ENCODE peak calls at places on chromosomes 16 and 17, in eight cellular contexts. K is psoas muscle, D is RWPE2, T is Caco-2, J is cardiac muscle cell, P is colonic mucosa, M is right atrium auricular region, Z is pancreas. G is an unnamed sample. For H3K4me1, the result is how much of the 10 kb centered on the place peaks cover.

GRCh38 chr17:62741290-62741689 is 66.8 kb downstream of the MARCHF10 start:
- DNase-seq in K (no peak), D (no peak), T (no peak), J (no peak), P (no peak), M (no peak), Z (no peak), G (no peak)

GRCh38 chr17:65182233-65182632 is 45.1 kb downstream of the RGS9 start:
- DNase-seq in K (no peak), D (no peak), T (no peak), J (no peak), P (no peak), M (no peak), Z (no peak), G (no peak)

GRCh38 chr16:31537362-31537921 is 9.7 kb downstream of the AHSP start:
- DNase-seq in K (peak), D (no peak), T (no peak), J (peak), P (no peak), M (no peak), Z (peak), G (peak)

GRCh38 chr16:57570301-57571070 is 28.0 kb downstream of the ADGRG5 start:
- DNase-seq in K (no peak), D (peak), T (no peak), J (no peak), P (no peak), M (peak), Z (no peak), G (no peak)

GRCh38 chr17:43040655-43041054 is 15.6 kb downstream of the RND2 start:
- DNase-seq in K (no peak), D (no peak), T (no peak), J (no peak), P (no peak), M (no peak), Z (no peak), G (no peak)

GRCh38 chr16:83015871-83016270 is 389.1 kb downstream of the CDH13 start:
- DNase-seq in K (no peak), D (no peak), T (no peak), J (no peak), P (no peak), M (no peak), Z (no peak), G (no peak)

GRCh38 chr16:4324871-4325740 is 9.2 kb downstream of the GLIS2 start:
- DNase-seq in K (no peak), D (peak), T (no peak), J (no peak), P (no peak), M (no peak), Z (no peak), G (no peak)

GRCh38 chr17:65183736-65184135 is 46.6 kb downstream of the RGS9 start:
- DNase-seq in K (no peak), D (no peak), T (no peak), J (peak), P (no peak), M (no peak), Z (no peak), G (no peak)

GRCh38 chr16:8848939-8849391 is 19.8 kb downstream of the CARHSP1 start:
- DNase-seq in K (no peak), D (peak), T (no peak), J (peak), P (no peak), M (no peak), Z (no peak), G (no peak)

GRCh38 chr16:75306102-75306762 is 54.8 kb upstream of the BCAR1 start:
- DNase-seq in K (no peak), D (no peak), T (peak), J (no peak), P (peak), M (no peak), Z (peak), G (no peak)

GRCh38 chr16:11229906-11230305 is 26.1 kb downstream of the SOCS1 start:
- DNase-seq in K (no peak), D (no peak), T (no peak), J (no peak), P (peak), M (no peak), Z (no peak), G (no peak)

GRCh38 chr17:58254803-58255202 is 16.4 kb downstream of the LPO start:
- DNase-seq in K (no peak), D (no peak), T (peak), J (no peak), P (no peak), M (peak), Z (no peak), G (no peak)

GRCh38 chr16:57694556-57695377 is at the start of gene DRC7:
- DNase-seq in K (no peak), D (no peak), T (peak), J (peak), P (peak), M (no peak), Z (peak), G (no peak)

GRCh38 chr17:19508327-19508867 is 25.3 kb upstream of the SLC47A1 start:
- DNase-seq in K (peak), D (no peak), T (no peak), J (no peak), P (peak), M (no peak), Z (peak), G (peak)

GRCh38 chr17:38533706-38534497 is 71.8 kb downstream of the SRCIN1 start:
- DNase-seq in K (no peak), D (no peak), T (no peak), J (no peak), P (no peak), M (no peak), Z (no peak), G (no peak)

GRCh38 chr17:73098919-73099318 is 6.4 kb upstream of the SLC39A11 start:
- DNase-seq in K (no peak), D (no peak), T (no peak), J (no peak), P (no peak), M (no peak), Z (no peak), G (no peak)
- TF ChIP-seq CTCF in K (no peak), D (no peak), T (no peak), J (no peak), P (no peak), M (no peak), Z (no peak), G (no peak)

GRCh38 chr17:45318561-45319230 is 1.9 kb upstream of the MAP3K14 start:
- DNase-seq in K (no peak), D (no peak), T (no peak), J (no peak), P (peak), M (no peak), Z (no peak), G (no peak)
- H3K4me1 ChIP-seq in K (under half), D (half or more), T (under half), J (under half), P (under half), M (under half), Z (under half), G (under half)

DNA sequence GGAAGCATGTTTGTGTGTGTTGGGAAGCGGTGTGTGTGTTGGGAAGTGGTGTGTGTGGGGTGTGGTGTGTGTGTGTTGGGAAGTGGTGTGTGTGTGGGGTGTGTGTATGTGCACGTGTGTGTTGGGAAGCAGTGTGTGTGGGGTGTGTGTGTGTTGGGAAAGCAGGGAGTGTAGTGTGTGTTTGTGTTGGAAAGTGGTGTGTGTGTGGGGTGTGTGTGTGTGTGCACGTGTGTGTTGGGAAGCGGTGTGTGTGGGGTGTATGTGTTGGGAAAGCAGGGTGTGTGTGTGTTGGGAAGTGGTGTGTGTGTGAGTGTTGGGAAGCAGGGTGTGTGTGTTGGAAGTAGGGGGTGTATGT is 785 bp upstream of the NOD2 start:
- DNase-seq in K (no peak), D (no peak), T (no peak), J (no peak), P (no peak), M (no peak), Z (no peak), G (no peak)
- H3K4me3 ChIP-seq in K (no peak), D (no peak), T (no peak), J (no peak), P (no peak), M (no peak), Z (no peak), G (no peak)

GRCh38 chr16:5639531-5639930 is 541.9 kb upstream of the EEF2KMT start:
- DNase-seq in K (no peak), D (no peak), T (no peak), J (no peak), P (no peak), M (no peak), Z (no peak), G (no peak)

GRCh38 chr16:5634781-5635180 is 537.2 kb upstream of the EEF2KMT start:
- DNase-seq in K (no peak), D (no peak), T (no peak), J (no peak), P (no peak), M (no peak), Z (no peak), G (no peak)

DNA sequence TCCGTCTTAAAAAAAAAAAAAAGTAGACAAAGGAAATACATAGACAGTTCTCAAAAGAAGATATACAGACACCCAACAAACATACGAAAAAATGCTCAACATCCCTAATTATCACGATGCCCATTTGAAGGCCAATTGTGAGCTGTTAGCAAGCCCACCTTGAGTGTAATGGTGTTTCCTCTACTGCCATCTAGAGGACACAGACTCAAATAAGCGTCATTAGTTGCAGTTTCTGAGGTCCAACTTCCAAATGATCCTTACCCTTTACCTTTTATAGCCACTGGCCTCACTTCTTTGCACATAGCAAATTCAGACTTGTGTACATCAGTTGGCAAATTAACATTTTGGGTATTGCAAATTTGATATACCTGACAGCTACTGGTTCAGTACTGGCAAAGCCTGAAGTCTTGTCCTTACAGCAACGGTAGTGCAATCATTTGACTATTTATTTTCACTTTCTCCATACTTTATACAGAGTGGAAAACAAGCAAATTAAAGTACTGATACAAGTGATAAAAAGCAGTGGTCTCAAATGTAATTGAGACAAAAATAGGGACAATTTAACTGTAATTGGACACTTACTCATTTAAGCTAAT is 536.3 kb upstream of the EEF2KMT start:
- DNase-seq in K (no peak), D (no peak), T (no peak), J (peak), P (no peak), M (no peak), Z (no peak), G (no peak)
- TF ChIP-seq CTCF in K (no peak), D (peak), T (peak), J (no peak), P (no peak), M (peak), Z (peak), G (peak)